ENCODE peak calls at places on chromosomes 3 and 15, in five cellular contexts. M is endothelial cell, W is neural crest cell, P is BJ, C is fibroblast of lung. L is an unnamed sample.

GRCh38 chr3:98791341-98792325 is 28.5 kb downstream of the ST3GAL6 start:
- DNase-seq in C (peak; percentile 44), M (no peak), P (no peak), W (no peak), L (no peak)

GRCh38 chr3:27358372-27358771 is 10.8 kb downstream of the NEK10 start:
- DNase-seq in W (no peak), C (no peak), M (no peak), P (no peak), L (no peak)

GRCh38 chr3:40557558-40558161 is 32.9 kb downstream of the ZNF621 start:
- DNase-seq in W (no peak), M (no peak), C (peak; percentile 20), P (no peak), L (peak; percentile 16)

GRCh38 chr3:129393271-129393670 is 35.2 kb downstream of the EFCAB12 start:
- DNase-seq in W (no peak), C (no peak), M (no peak), P (no peak), L (no peak)

GRCh38 chr15:70451861-70452653 is 311.3 kb downstream of the UACA start:
- DNase-seq in C (no peak), W (no peak), P (no peak), M (no peak), L (no peak)

GRCh38 chr3:15332405-15333098 is at the start of gene SH3BP5:
- DNase-seq in P (no peak), M (peak; percentile 82), W (peak; percentile 60), C (peak; percentile 68), L (peak; percentile 89)

GRCh38 chr3:125318859-125319258 is 56.3 kb downstream of the ZNF148 start:
- DNase-seq in P (no peak), M (no peak), W (no peak), C (no peak), L (no peak)

GRCh38 chr3:113269661-113270060 is 58.3 kb downstream of the BOC start:
- DNase-seq in W (no peak), M (no peak), P (no peak), C (no peak), L (no peak)

GRCh38 chr3:53235545-53235944 is 20.3 kb downstream of the TKT start:
- DNase-seq in P (no peak), W (no peak), M (no peak), C (no peak), L (no peak)

GRCh38 chr3:160016972-160017371 is 28.3 kb downstream of the IL12A start:
- DNase-seq in M (no peak), P (no peak), W (no peak), C (peak; percentile 60), L (no peak)

GRCh38 chr3:143203848-143204247 is 84.3 kb downstream of the CHST2 start:
- DNase-seq in P (no peak), M (no peak), C (peak; percentile 68), W (no peak), L (no peak)

GRCh38 chr15:74290645-74291044 is 54.5 kb downstream of the CCDC33 start:
- DNase-seq in C (no peak), P (no peak), M (no peak), W (no peak), L (no peak)

GRCh38 chr3:49872801-49873281 is 3.1 kb upstream of the CAMKV start:
- DNase-seq in W (no peak), P (no peak), C (no peak), M (no peak), L (no peak)

GRCh38 chr3:185504636-185505035 is 5.8 kb upstream of the TMEM41A start:
- DNase-seq in P (no peak), M (no peak), C (no peak), W (no peak), L (no peak)

GRCh38 chr3:197028711-197029510 is 706 bp downstream of the MELTF start:
- DNase-seq in P (no peak), C (no peak), M (no peak), W (no peak), L (peak; percentile 75)

GRCh38 chr3:28575748-28576589 is 227.3 kb upstream of the AZI2 start:
- DNase-seq in P (no peak), M (peak; percentile 51), C (peak; percentile 27), W (peak; percentile 44), L (peak; percentile 13)

GRCh38 chr3:51269466-51269865 is 115.6 kb upstream of the MANF start:
- DNase-seq in W (no peak), P (no peak), C (peak; percentile 8), M (no peak), L (no peak)
- TF ChIP-seq CTCF in W (no peak), P (peak; percentile 25), C (peak; percentile 36), M (no peak), L (no peak)

DNA sequence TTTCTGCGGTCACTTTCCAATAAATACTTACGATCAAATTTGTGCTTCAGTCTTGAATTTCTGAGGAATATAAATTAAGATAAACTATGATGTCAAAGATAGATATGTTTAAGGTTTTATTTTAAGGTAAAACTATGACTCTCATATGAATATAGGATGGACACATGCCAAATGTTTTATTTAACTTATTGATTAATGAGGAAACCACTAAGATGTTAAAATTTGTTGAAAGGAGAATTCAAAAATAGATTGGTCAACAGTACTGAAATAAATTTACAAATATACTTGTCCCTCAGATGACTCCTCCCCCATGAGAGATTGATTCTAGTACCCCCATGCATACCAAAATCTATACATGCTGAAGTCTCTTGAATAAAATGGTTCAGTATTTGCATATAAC is 319.7 kb upstream of the KCNH8 start:
- DNase-seq in M (no peak), C (no peak), P (no peak), W (no peak), L (no peak)
- TF ChIP-seq CTCF in M (no peak), C (no peak), P (no peak), W (no peak), L (no peak)

GRCh38 chr3:72187131-72187530 is 402.2 kb upstream of the PROK2 start:
- DNase-seq in P (no peak), M (no peak), C (no peak), W (no peak), L (peak; percentile 29)
- TF ChIP-seq CTCF in P (no peak), M (peak; percentile 29), C (peak; percentile 16), W (no peak), L (peak; percentile 26)

GRCh38 chr15:38453971-38454686 is at the start of gene FAM98B:
- DNase-seq in M (peak; percentile 90), C (peak; percentile 88), W (peak; percentile 95), P (peak; percentile 36), L (peak; percentile 85)
- TF ChIP-seq CTCF in M (no peak), C (peak; percentile 0), W (peak; percentile 24), P (peak; percentile 14), L (no peak)

DNA sequence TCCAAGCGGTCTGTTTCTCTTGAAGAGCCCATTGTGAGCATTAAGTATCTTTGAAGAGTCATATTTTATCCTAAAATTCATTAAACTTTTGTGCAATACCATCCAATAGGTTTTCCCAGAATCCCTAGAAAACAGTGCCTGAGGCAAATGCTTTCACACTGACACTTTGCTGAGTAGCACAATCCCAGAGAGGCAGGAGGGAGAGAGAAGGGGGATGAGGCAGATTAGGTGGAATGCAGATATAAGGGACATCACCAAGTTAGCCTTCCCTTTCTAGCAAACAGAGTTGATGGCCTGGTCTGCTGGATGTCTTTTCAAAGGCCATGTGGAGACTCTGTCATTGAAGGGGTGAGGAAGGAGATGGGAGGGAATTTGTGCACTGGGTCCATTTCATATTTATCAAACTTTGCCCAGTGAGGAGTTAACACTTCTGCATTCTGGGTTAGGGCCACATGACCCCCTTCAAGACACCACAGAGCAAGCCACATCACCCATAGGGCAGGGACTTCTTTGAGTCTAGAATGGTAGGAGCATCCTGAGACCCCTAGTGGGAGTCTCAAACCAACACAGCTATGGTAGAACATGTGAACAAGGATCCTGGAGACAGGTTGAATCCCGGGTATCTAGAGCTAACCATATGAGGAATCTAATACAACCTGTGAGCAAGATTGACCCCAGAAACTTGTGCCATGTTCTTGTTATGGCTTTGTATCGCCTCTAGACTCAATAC is 32.0 kb upstream of the SEMA6D start:
- DNase-seq in M (no peak), C (no peak), W (no peak), P (peak; percentile 37), L (no peak)
- TF ChIP-seq CTCF in M (no peak), C (no peak), W (no peak), P (peak; percentile 13), L (no peak)

GRCh38 chr3:31937225-31937624 is 43.8 kb downstream of the OSBPL10 start:
- DNase-seq in C (no peak), P (no peak), M (no peak), W (no peak), L (no peak)
- TF ChIP-seq CTCF in C (no peak), P (no peak), M (no peak), W (no peak), L (no peak)

L was measured in GM13976.